ENCODE peak calls at places on chromosomes 11 and 22, in six cellular contexts. H is HFFc6, W is BE2C, T is coronary artery, Q is omental fat pad, O is upper lobe of right lung. Z is an unnamed sample.

GRCh38 chr11:27392715-27393114 is 29.7 kb upstream of the CCDC34 start:
- DNase-seq in W (no peak), H (peak; percentile 78), T (no peak), O (no peak), Q (no peak), Z (no peak)

GRCh38 chr22:49803134-49803533 is 24.5 kb downstream of the BRD1 start:
- DNase-seq in W (no peak), O (no peak), T (no peak), Q (no peak), H (no peak), Z (no peak)

GRCh38 chr11:92770981-92771380 is 198.5 kb upstream of the MTNR1B start:
- DNase-seq in T (no peak), H (no peak), Q (no peak), W (no peak), O (no peak), Z (no peak)

GRCh38 chr11:123062892-123063395 is 1.0 kb upstream of the HSPA8 start:
- DNase-seq in W (no peak), H (peak; percentile 37), T (no peak), O (no peak), Q (no peak), Z (no peak)

GRCh38 chr11:83172551-83172950 is 15.6 kb downstream of the PCF11 start:
- DNase-seq in Q (no peak), T (no peak), W (no peak), H (no peak), O (no peak), Z (no peak)

GRCh38 chr22:17945851-17946690 is 78.3 kb downstream of the MICAL3 start:
- DNase-seq in Q (no peak), T (no peak), W (no peak), H (no peak), O (no peak), Z (no peak)

GRCh38 chr22:40534379-40535188 is 101.9 kb downstream of the MRTFA start:
- DNase-seq in W (no peak), O (no peak), Q (no peak), T (no peak), H (peak; percentile 61), Z (no peak)

GRCh38 chr11:62858201-62858600 is 18.8 kb upstream of the WDR74 start:
- DNase-seq in H (no peak), Q (no peak), O (no peak), T (no peak), W (no peak), Z (no peak)

GRCh38 chr11:126336646-126337045 is 18.8 kb upstream of the ST3GAL4 start:
- DNase-seq in T (no peak), Q (no peak), H (no peak), O (peak; percentile 46), W (no peak), Z (no peak)

GRCh38 chr11:56509439-56509838 is 18.3 kb upstream of the OR5M8 start:
- DNase-seq in T (no peak), W (no peak), Q (no peak), O (no peak), H (no peak), Z (no peak)

GRCh38 chr11:44943118-44943517 is 7.6 kb downstream of the TP53I11 start:
- DNase-seq in T (no peak), Q (no peak), O (peak; percentile 71), H (no peak), W (no peak), Z (no peak)

GRCh38 chr11:107646783-107647182 is 55.8 kb downstream of the ELMOD1 start:
- DNase-seq in H (no peak), Q (no peak), O (no peak), T (no peak), W (no peak), Z (no peak)

GRCh38 chr22:38657248-38657909 is 941 bp downstream of the CBY1 start:
- DNase-seq in Q (no peak), H (no peak), T (no peak), W (no peak), O (no peak), Z (no peak)

GRCh38 chr22:38569181-38569971 is 607 bp downstream of the DMC1 start:
- DNase-seq in Q (no peak), O (no peak), W (peak; percentile 11), H (no peak), T (no peak), Z (peak; percentile 71)

DNA sequence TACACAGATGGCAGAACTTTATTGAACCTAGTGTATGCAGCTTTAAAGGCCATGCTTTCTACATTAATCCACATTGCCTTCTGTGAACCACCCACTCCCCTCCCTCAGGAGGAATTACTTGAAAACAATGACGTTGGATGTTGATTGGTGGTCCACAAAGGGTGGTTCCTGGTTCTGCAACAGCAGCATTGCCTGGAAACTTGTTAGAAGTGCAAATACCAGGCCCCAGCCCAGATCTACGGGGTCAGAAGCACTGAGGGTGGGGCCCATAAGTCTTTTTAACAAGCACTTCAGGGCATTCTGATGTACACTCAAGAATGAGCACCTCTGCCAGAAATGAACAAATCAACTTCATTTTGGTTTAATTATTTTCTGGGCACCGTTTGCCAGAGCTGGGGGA is 91.0 kb downstream of the ISX start:
- DNase-seq in O (peak; percentile 45), W (no peak), T (no peak), H (no peak), Q (no peak), Z (no peak)
- TF ChIP-seq CTCF in O (no peak), W (no peak), T (no peak), H (no peak), Q (no peak), Z (no peak)

GRCh38 chr11:11624206-11624605 is 2.4 kb upstream of the GALNT18 start:
- DNase-seq in O (no peak), Q (no peak), T (no peak), H (no peak), W (no peak), Z (no peak)

GRCh38 chr11:11620966-11621880 is 582 bp downstream of the GALNT18 start:
- DNase-seq in Q (no peak), W (no peak), H (no peak), O (peak; percentile 75), T (no peak), Z (no peak)

GRCh38 chr11:11620251-11620965 is 1.4 kb downstream of the GALNT18 start:
- DNase-seq in H (no peak), W (no peak), T (peak; percentile 80), O (peak; percentile 84), Q (peak; percentile 29), Z (peak; percentile 72)

GRCh38 chr11:11622772-11623531 is 1.1 kb upstream of the GALNT18 start:
- DNase-seq in W (no peak), H (no peak), Q (no peak), T (no peak), O (no peak), Z (no peak)

DNA sequence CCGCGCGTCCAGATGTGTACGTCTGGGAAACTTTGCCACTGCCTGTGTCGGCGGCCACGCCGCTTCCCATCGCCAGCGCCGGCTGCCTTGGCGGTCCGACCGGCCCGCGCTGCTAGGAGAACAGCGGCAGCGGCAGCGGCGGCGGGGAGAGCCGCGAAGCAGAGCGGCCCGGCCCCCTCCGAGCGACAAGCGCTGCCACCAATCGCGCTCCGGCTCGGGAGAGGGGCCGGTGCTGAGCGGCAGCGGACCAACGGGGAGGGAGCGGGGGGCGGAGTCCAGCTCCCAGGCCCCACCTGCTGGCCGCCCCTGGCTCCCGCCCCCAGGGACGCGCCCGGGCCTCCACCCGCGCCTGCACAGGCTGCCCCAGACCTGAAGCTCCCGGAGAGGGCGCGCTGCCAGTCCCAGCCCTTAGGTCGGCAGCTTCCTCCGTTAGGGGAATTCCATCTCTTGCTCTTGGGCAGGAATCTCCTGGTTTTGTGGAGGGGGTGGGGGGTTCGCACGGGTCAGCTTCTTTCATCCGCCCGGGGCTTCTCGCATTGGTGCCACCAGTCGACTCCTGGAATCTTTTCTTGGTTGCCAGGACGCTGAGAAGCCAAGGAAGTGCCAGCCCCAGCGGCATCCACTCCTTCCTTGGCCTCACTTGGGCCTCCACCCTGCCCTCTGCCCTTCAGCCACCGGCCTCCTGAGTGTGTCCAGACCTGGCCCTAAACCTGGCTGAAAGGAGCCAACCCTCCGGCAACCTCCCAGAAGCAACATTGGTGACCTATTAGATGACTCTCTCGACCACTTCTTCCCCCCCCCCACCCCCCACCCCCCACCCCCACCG is at the start of gene GALNT18:
- DNase-seq in H (peak; percentile 85), Q (peak; percentile 60), W (peak; percentile 89), O (peak; percentile 95), T (peak; percentile 92), Z (peak; percentile 94)
- TF ChIP-seq CTCF in H (peak; percentile 75), Q (no peak), W (peak; percentile 20), O (peak; percentile 50), T (peak; percentile 30), Z (peak; percentile 62)

GRCh38 chr11:129455756-129456436 is 80.2 kb downstream of the BARX2 start:
- DNase-seq in H (no peak), T (no peak), Q (no peak), W (no peak), O (no peak), Z (no peak)
- TF ChIP-seq CTCF in H (no peak), T (no peak), Q (no peak), W (no peak), O (no peak), Z (no peak)

GRCh38 chr11:85721191-85721590 is 35.2 kb upstream of the CCDC89 start:
- DNase-seq in H (no peak), W (no peak), T (no peak), O (no peak), Q (no peak), Z (no peak)

GRCh38 chr11:85724750-85725465 is 38.9 kb upstream of the CCDC89 start:
- DNase-seq in T (no peak), H (no peak), Q (no peak), O (no peak), W (no peak), Z (no peak)

GRCh38 chr11:85723088-85723487 is 37.1 kb upstream of the CCDC89 start:
- DNase-seq in Q (no peak), H (no peak), O (no peak), T (no peak), W (no peak), Z (no peak)

GRCh38 chr11:85725510-85726258 is 39.7 kb upstream of the CCDC89 start:
- DNase-seq in W (no peak), O (no peak), T (no peak), Q (no peak), H (peak; percentile 88), Z (no peak)
- TF ChIP-seq CTCF in W (no peak), O (no peak), T (no peak), Q (no peak), H (no peak), Z (peak; percentile 36)

DNA sequence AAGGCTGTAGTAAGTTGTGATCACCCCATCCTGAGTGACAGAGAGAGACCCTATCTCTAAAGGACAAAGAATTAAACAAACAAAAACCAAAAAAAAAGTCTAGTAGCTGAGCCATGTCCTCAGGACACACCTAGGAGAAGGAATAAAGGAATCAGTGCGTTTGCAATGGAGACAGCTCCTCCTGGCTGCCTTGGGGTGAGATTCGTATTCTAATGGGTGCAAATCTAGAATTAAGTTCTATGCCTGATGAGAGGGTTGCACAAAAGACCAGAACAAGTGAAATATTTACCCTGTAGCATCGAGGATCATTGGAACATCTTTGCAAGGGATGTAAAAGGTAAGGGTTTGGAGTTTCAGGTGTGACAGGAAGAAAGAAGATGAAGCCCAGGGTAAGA is 70.3 kb upstream of the BMAL1 start:
- DNase-seq in T (no peak), H (no peak), O (no peak), W (no peak), Q (no peak), Z (no peak)
- TF ChIP-seq CTCF in T (no peak), H (peak; percentile 20), O (no peak), W (no peak), Q (no peak), Z (no peak)

GRCh38 chr11:73314121-73314948 is 6.3 kb downstream of the ARHGEF17 start:
- DNase-seq in O (peak; percentile 80), H (peak; percentile 69), Q (no peak), T (no peak), W (no peak), Z (no peak)
- TF ChIP-seq CTCF in O (no peak), H (peak; percentile 30), Q (no peak), T (no peak), W (no peak), Z (no peak)